ENCODE peak calls at places on chromosomes 1 and 21, in seven cellular contexts. One of them, this sample, is unnamed.

GRCh38 chr1:55120538-55120937 is 81.2 kb downstream of the PCSK9 start:
- DNase-seq in left ventricle myocardium inferior: no peak
- DNase-seq in Caco-2: no peak
- DNase-seq in body of pancreas: no peak
- DNase-seq in A549: no peak
- DNase-seq in cardiac fibroblast: no peak
- DNase-seq in cardiac muscle cell: no peak
- DNase-seq in this sample: no peak

GRCh38 chr1:155007253-155007828 is 4.7 kb downstream of the ZBTB7B start:
- DNase-seq in left ventricle myocardium inferior: peak; percentile 73
- DNase-seq in Caco-2: no peak
- DNase-seq in body of pancreas: peak; percentile 72
- DNase-seq in A549: no peak
- DNase-seq in cardiac fibroblast: no peak
- DNase-seq in cardiac muscle cell: no peak
- DNase-seq in this sample: no peak

GRCh38 chr1:183515002-183515689 is 42.8 kb downstream of the SMG7 start:
- DNase-seq in left ventricle myocardium inferior: no peak
- DNase-seq in Caco-2: no peak
- DNase-seq in body of pancreas: no peak
- DNase-seq in A549: peak; percentile 7
- DNase-seq in cardiac fibroblast: peak; percentile 90
- DNase-seq in cardiac muscle cell: no peak
- DNase-seq in this sample: peak; percentile 66

GRCh38 chr1:52365091-52365745 is 787 bp downstream of the CC2D1B start:
- DNase-seq in left ventricle myocardium inferior: peak; percentile 52
- DNase-seq in Caco-2: peak; percentile 60
- DNase-seq in body of pancreas: peak; percentile 51
- DNase-seq in A549: peak; percentile 62
- DNase-seq in cardiac fibroblast: peak; percentile 72
- DNase-seq in cardiac muscle cell: peak; percentile 30
- DNase-seq in this sample: peak; percentile 73

GRCh38 chr1:153921080-153921802 is 1.5 kb downstream of the GATAD2B start:
- DNase-seq in left ventricle myocardium inferior: no peak
- DNase-seq in Caco-2: no peak
- DNase-seq in body of pancreas: no peak
- DNase-seq in A549: no peak
- DNase-seq in cardiac fibroblast: no peak
- DNase-seq in cardiac muscle cell: no peak
- DNase-seq in this sample: no peak

GRCh38 chr1:25486602-25487001 is 55.9 kb downstream of the MACO1 start:
- DNase-seq in left ventricle myocardium inferior: no peak
- DNase-seq in Caco-2: no peak
- DNase-seq in body of pancreas: no peak
- DNase-seq in A549: no peak
- DNase-seq in cardiac fibroblast: peak; percentile 35
- DNase-seq in cardiac muscle cell: no peak
- DNase-seq in this sample: no peak

GRCh38 chr1:31183927-31184554 is 55.6 kb downstream of the NKAIN1 start:
- DNase-seq in left ventricle myocardium inferior: no peak
- DNase-seq in Caco-2: peak; percentile 63
- DNase-seq in body of pancreas: peak; percentile 51
- DNase-seq in A549: peak; percentile 43
- DNase-seq in cardiac fibroblast: peak; percentile 54
- DNase-seq in cardiac muscle cell: peak; percentile 73
- DNase-seq in this sample: no peak

GRCh38 chr1:31633117-31633516 is 11.6 kb downstream of the PEF1 start:
- DNase-seq in left ventricle myocardium inferior: no peak
- DNase-seq in Caco-2: peak; percentile 53
- DNase-seq in body of pancreas: peak; percentile 45
- DNase-seq in A549: peak; percentile 22
- DNase-seq in cardiac fibroblast: peak; percentile 22
- DNase-seq in cardiac muscle cell: peak; percentile 28
- DNase-seq in this sample: no peak

GRCh38 chr21:36127250-36127904 is 7.5 kb upstream of the CBR3 start:
- DNase-seq in left ventricle myocardium inferior: no peak
- DNase-seq in Caco-2: no peak
- DNase-seq in body of pancreas: no peak
- DNase-seq in A549: no peak
- DNase-seq in cardiac fibroblast: no peak
- DNase-seq in cardiac muscle cell: no peak
- DNase-seq in this sample: no peak

GRCh38 chr1:201714542-201715276 is 114.2 kb upstream of the IPO9 start:
- DNase-seq in left ventricle myocardium inferior: peak; percentile 68
- DNase-seq in Caco-2: no peak
- DNase-seq in body of pancreas: peak; percentile 51
- DNase-seq in A549: peak; percentile 98
- DNase-seq in cardiac fibroblast: peak; percentile 100
- DNase-seq in cardiac muscle cell: peak; percentile 37
- DNase-seq in this sample: peak; percentile 99

GRCh38 chr21:16865612-16866011 is 647.2 kb upstream of the CXADR start:
- DNase-seq in left ventricle myocardium inferior: no peak
- DNase-seq in Caco-2: no peak
- DNase-seq in body of pancreas: no peak
- DNase-seq in A549: no peak
- DNase-seq in cardiac fibroblast: no peak
- DNase-seq in cardiac muscle cell: no peak
- DNase-seq in this sample: no peak
- H3K4me3 ChIP-seq in left ventricle myocardium inferior: no peak overlapping the region
- H3K4me3 ChIP-seq in Caco-2: no peak overlapping the region
- H3K4me3 ChIP-seq in body of pancreas: no peak overlapping the region
- H3K4me3 ChIP-seq in A549: no peak overlapping the region
- H3K4me3 ChIP-seq in cardiac fibroblast: no peak overlapping the region
- H3K4me3 ChIP-seq in cardiac muscle cell: no peak overlapping the region
- H3K4me3 ChIP-seq in this sample: no peak overlapping the region

DNA sequence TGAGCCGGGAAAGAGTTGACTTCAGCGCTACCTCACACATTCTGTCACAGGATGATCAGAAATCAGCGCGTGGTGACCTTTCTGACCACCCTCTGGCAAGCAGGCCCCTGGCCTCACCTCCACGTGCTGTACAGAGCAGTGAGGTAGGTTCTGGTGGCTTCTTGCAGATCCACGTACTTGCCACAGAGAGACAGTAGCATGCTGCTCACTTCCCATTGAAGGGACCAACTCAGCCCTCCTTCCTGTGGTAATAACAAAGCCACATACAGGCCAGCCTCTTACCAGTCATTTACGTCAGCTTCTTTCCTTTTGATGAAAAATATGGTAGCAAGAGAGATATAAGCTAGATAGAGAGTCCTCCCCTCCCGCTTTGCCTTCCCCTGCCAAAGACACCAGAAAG is 200.7 kb downstream of the CHRM3 start:
- DNase-seq in left ventricle myocardium inferior: no peak
- DNase-seq in Caco-2: no peak
- DNase-seq in body of pancreas: no peak
- DNase-seq in A549: no peak
- DNase-seq in cardiac fibroblast: no peak
- DNase-seq in cardiac muscle cell: no peak
- DNase-seq in this sample: no peak
- TF ChIP-seq CTCF in left ventricle myocardium inferior: no peak
- TF ChIP-seq CTCF in Caco-2: no peak
- TF ChIP-seq CTCF in body of pancreas: no peak
- TF ChIP-seq CTCF in A549: no peak
- TF ChIP-seq CTCF in cardiac fibroblast: no peak
- TF ChIP-seq CTCF in cardiac muscle cell: no peak
- TF ChIP-seq CTCF in this sample: no peak

DNA sequence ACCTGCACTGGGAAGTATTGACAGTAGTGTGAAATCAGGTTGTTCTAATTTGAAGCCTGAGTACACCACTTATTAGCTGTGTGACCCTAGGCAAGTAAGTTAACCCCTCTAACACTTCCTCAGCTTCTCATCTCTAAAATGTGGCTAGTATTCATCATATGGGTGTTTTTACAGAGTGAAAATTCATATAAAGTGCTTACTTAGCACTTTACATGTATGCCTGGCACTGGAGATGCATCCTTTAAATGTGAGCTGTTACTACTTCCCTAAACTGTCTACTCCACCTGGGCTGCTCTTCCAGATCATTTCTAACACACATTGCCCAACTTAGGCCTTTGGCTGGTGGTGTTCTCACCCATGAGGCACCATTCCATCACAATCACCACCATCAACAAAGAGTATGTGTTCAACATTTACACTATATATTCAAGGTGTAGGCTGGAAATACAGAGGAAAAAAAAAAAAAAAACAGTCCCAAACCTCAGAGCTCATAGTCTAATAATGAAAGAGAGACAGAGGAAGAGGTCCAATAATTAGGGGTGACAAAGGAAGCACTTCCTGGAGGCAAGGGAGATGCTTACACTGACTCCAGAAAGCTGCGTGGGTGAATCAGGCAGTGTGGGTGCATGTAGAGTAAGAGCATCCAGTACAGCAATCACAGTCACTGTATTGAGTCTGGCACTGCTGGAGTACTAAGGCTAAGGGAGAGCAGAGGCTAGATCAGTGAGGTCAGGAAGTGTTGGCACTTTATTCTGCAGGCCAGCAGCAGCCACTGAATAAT is 3.6 kb downstream of the STX6 start:
- DNase-seq in left ventricle myocardium inferior: no peak
- DNase-seq in Caco-2: no peak
- DNase-seq in body of pancreas: no peak
- DNase-seq in A549: no peak
- DNase-seq in cardiac fibroblast: no peak
- DNase-seq in cardiac muscle cell: no peak
- DNase-seq in this sample: no peak
- H3K4me3 ChIP-seq in left ventricle myocardium inferior: no peak overlapping the region
- H3K4me3 ChIP-seq in Caco-2: no peak overlapping the region
- H3K4me3 ChIP-seq in body of pancreas: no peak overlapping the region
- H3K4me3 ChIP-seq in A549: no peak overlapping the region
- H3K4me3 ChIP-seq in cardiac fibroblast: no peak overlapping the region
- H3K4me3 ChIP-seq in cardiac muscle cell: no peak overlapping the region
- H3K4me3 ChIP-seq in this sample: no peak overlapping the region

GRCh38 chr1:9267827-9268581 is 24.7 kb upstream of the SPSB1 start:
- DNase-seq in left ventricle myocardium inferior: no peak
- DNase-seq in Caco-2: no peak
- DNase-seq in body of pancreas: no peak
- DNase-seq in A549: no peak
- DNase-seq in cardiac fibroblast: no peak
- DNase-seq in cardiac muscle cell: no peak
- DNase-seq in this sample: no peak

GRCh38 chr1:9265966-9266365 is 26.7 kb upstream of the SPSB1 start:
- DNase-seq in left ventricle myocardium inferior: no peak
- DNase-seq in Caco-2: no peak
- DNase-seq in body of pancreas: no peak
- DNase-seq in A549: no peak
- DNase-seq in cardiac fibroblast: no peak
- DNase-seq in cardiac muscle cell: no peak
- DNase-seq in this sample: no peak

GRCh38 chr1:9269078-9269501 is 23.6 kb upstream of the SPSB1 start:
- DNase-seq in left ventricle myocardium inferior: no peak
- DNase-seq in Caco-2: no peak
- DNase-seq in body of pancreas: no peak
- DNase-seq in A549: no peak
- DNase-seq in cardiac fibroblast: no peak
- DNase-seq in cardiac muscle cell: no peak
- DNase-seq in this sample: no peak

GRCh38 chr1:9265037-9265436 is 27.7 kb upstream of the SPSB1 start:
- DNase-seq in left ventricle myocardium inferior: no peak
- DNase-seq in Caco-2: no peak
- DNase-seq in body of pancreas: no peak
- DNase-seq in A549: no peak
- DNase-seq in cardiac fibroblast: no peak
- DNase-seq in cardiac muscle cell: no peak
- DNase-seq in this sample: no peak

DNA sequence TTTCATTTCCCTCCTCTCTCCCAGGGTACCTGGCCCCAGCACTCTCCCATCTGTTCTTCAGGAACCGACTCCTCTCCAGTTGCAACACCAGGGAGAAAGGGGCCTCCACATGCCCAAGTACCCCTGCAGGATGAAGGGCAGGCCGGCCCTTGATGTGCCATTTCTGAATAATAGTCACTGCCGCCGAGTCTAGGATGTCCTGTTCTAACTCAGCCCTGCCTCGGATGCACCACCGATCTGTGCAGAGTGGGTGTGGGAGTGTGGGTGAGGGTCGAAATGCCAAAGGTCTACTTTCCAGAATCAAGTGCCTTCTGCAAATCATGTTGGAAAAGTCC is 25.4 kb upstream of the SPSB1 start:
- DNase-seq in left ventricle myocardium inferior: no peak
- DNase-seq in Caco-2: no peak
- DNase-seq in body of pancreas: no peak
- DNase-seq in A549: no peak
- DNase-seq in cardiac fibroblast: no peak
- DNase-seq in cardiac muscle cell: no peak
- DNase-seq in this sample: no peak
- TF ChIP-seq CTCF in left ventricle myocardium inferior: peak; percentile 4
- TF ChIP-seq CTCF in Caco-2: no peak
- TF ChIP-seq CTCF in body of pancreas: no peak
- TF ChIP-seq CTCF in A549: no peak
- TF ChIP-seq CTCF in cardiac fibroblast: no peak
- TF ChIP-seq CTCF in cardiac muscle cell: no peak
- TF ChIP-seq CTCF in this sample: no peak

GRCh38 chr1:160708118-160708517 is 3.5 kb downstream of the CD48 start:
- DNase-seq in left ventricle myocardium inferior: no peak
- DNase-seq in Caco-2: no peak
- DNase-seq in body of pancreas: no peak
- DNase-seq in A549: no peak
- DNase-seq in cardiac fibroblast: no peak
- DNase-seq in cardiac muscle cell: no peak
- DNase-seq in this sample: no peak
- H3K4me3 ChIP-seq in left ventricle myocardium inferior: no peak overlapping the region
- H3K4me3 ChIP-seq in Caco-2: no peak overlapping the region
- H3K4me3 ChIP-seq in body of pancreas: no peak overlapping the region
- H3K4me3 ChIP-seq in A549: no peak overlapping the region
- H3K4me3 ChIP-seq in cardiac fibroblast: no peak overlapping the region
- H3K4me3 ChIP-seq in cardiac muscle cell: no peak overlapping the region
- H3K4me3 ChIP-seq in this sample: no peak overlapping the region

GRCh38 chr1:21510113-21510493 is 880 bp downstream of the ALPL start:
- DNase-seq in left ventricle myocardium inferior: no peak
- DNase-seq in Caco-2: no peak
- DNase-seq in body of pancreas: no peak
- DNase-seq in A549: no peak
- DNase-seq in cardiac fibroblast: no peak
- DNase-seq in cardiac muscle cell: no peak
- DNase-seq in this sample: no peak
- TF ChIP-seq CTCF in left ventricle myocardium inferior: no peak
- TF ChIP-seq CTCF in Caco-2: no peak
- TF ChIP-seq CTCF in body of pancreas: no peak
- TF ChIP-seq CTCF in A549: no peak
- TF ChIP-seq CTCF in cardiac fibroblast: no peak
- TF ChIP-seq CTCF in cardiac muscle cell: no peak
- TF ChIP-seq CTCF in this sample: no peak

GRCh38 chr21:16519656-16520055 is 789.9 kb downstream of the USP25 start:
- DNase-seq in left ventricle myocardium inferior: no peak
- DNase-seq in Caco-2: no peak
- DNase-seq in body of pancreas: no peak
- DNase-seq in A549: no peak
- DNase-seq in cardiac fibroblast: no peak
- DNase-seq in cardiac muscle cell: no peak
- DNase-seq in this sample: no peak
- H3K4me3 ChIP-seq in left ventricle myocardium inferior: no peak overlapping the region
- H3K4me3 ChIP-seq in Caco-2: no peak overlapping the region
- H3K4me3 ChIP-seq in body of pancreas: no peak overlapping the region
- H3K4me3 ChIP-seq in A549: no peak overlapping the region
- H3K4me3 ChIP-seq in cardiac fibroblast: no peak overlapping the region
- H3K4me3 ChIP-seq in cardiac muscle cell: no peak overlapping the region
- H3K4me3 ChIP-seq in this sample: no peak overlapping the region

This sample was measured in astrocyte of the spinal cord.